ENCODE peak calls at places on chromosomes 4 and X, in six cellular contexts. W is heart left ventricle; E is upper lobe of right lung; A is GM12865; V is CD8-positive, alpha-beta memory T cell; B is neural progenitor cell. I is an unnamed sample.

GRCh38 chrX:74242050-74242449 is 61.9 kb upstream of the ZCCHC13 start:
- DNase-seq in V (no peak), B (no peak), E (no peak), A (no peak), W (no peak), I (no peak)

GRCh38 chr4:16659120-16659519 is 239.3 kb downstream of the LDB2 start:
- DNase-seq in W (peak), B (no peak), E (no peak), V (no peak), A (no peak), I (no peak)

GRCh38 chr4:78481180-78481579 is 70.4 kb upstream of the ANXA3 start:
- DNase-seq in A (no peak), E (no peak), B (no peak), V (no peak), W (no peak), I (no peak)

GRCh38 chrX:42149786-42150185 is 226.4 kb upstream of the CASK start:
- DNase-seq in B (no peak), A (no peak), W (no peak), E (no peak), V (no peak), I (no peak)

GRCh38 chr4:182307746-182308145 is 64.5 kb downstream of the TENM3 start:
- DNase-seq in V (no peak), W (no peak), A (no peak), B (no peak), E (no peak), I (no peak)

GRCh38 chrX:10574663-10575062 is 45.7 kb downstream of the MID1 start:
- DNase-seq in W (no peak), B (no peak), A (no peak), V (no peak), E (no peak), I (no peak)

GRCh38 chrX:38975368-38975767 is 174.1 kb downstream of the MID1IP1 start:
- DNase-seq in B (no peak), V (no peak), A (no peak), E (no peak), W (no peak), I (no peak)

GRCh38 chrX:41435708-41436107 is 11.4 kb upstream of the NYX start:
- DNase-seq in E (no peak), V (no peak), A (no peak), B (no peak), W (no peak), I (peak)

GRCh38 chr4:151962138-151962845 is 201.5 kb upstream of the GATB start:
- DNase-seq in W (no peak), V (no peak), A (no peak), E (no peak), B (no peak), I (no peak)

GRCh38 chr4:182927505-182927904 is 10.3 kb upstream of the DCTD start:
- DNase-seq in W (no peak), E (no peak), A (no peak), B (no peak), V (no peak), I (no peak)

GRCh38 chr4:113943863-113944262 is 35.6 kb downstream of the ARSJ start:
- DNase-seq in E (no peak), B (no peak), V (no peak), W (no peak), A (no peak), I (no peak)

GRCh38 chr4:158161561-158162354 is 11.1 kb downstream of the GASK1B start:
- DNase-seq in A (no peak), W (peak), B (peak), V (no peak), E (no peak), I (peak)

GRCh38 chr4:158166701-158167100 is 6.1 kb downstream of the GASK1B start:
- DNase-seq in W (no peak), A (no peak), V (no peak), E (no peak), B (no peak), I (no peak)

GRCh38 chr4:158164849-158165248 is 8.0 kb downstream of the GASK1B start:
- DNase-seq in W (no peak), A (no peak), V (no peak), E (no peak), B (no peak), I (no peak)

GRCh38 chr4:158162637-158163036 is 10.2 kb downstream of the GASK1B start:
- DNase-seq in B (no peak), V (no peak), W (no peak), E (no peak), A (no peak), I (no peak)

GRCh38 chr4:158163941-158164665 is 8.7 kb downstream of the GASK1B start:
- DNase-seq in A (no peak), E (no peak), B (no peak), V (no peak), W (no peak), I (no peak)
- H3K4me3 ChIP-seq in A (no peak), E (no peak), B (no peak), V (no peak), W (no peak), I (no peak)

DNA sequence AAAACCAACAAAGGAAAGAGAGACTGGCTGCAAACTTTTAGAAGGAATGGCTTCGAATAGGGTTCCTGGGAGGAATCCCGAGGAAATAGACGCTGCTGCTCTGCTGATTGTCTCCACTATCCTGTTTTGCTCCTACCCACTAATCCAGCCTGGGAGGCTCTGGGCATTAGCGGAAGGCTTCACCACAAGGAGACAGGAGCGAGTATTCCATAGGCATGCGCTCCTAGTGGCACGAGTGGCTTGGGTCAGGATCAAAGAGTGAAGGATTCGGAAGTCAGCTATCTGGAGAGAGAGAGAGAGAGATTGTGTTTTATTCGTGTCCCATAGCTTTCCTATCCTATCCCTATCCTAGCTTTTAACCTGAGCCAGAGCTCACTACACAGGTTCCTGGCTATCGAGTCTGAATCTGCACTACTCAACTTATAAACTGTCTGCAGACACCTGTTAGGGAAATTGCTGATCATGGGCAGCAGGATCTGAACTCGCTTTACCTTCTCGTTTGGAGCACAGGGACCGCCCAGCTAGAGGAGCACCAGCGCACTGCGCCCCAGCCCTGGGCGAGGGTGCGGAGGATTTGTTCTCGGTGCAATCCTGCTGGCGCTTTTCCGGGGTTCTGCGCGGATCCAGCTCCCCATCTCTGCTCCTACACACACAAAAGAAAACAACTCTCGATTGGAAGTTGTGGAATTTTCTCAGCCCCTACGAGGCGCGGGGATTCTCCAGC is 740 bp upstream of the NPY2R start:
- DNase-seq in V (no peak), W (no peak), A (no peak), E (no peak), B (peak), I (no peak)
- H3K4me3 ChIP-seq in V (no peak), W (no peak), A (no peak), E (no peak), B (peak), I (no peak)

DNA sequence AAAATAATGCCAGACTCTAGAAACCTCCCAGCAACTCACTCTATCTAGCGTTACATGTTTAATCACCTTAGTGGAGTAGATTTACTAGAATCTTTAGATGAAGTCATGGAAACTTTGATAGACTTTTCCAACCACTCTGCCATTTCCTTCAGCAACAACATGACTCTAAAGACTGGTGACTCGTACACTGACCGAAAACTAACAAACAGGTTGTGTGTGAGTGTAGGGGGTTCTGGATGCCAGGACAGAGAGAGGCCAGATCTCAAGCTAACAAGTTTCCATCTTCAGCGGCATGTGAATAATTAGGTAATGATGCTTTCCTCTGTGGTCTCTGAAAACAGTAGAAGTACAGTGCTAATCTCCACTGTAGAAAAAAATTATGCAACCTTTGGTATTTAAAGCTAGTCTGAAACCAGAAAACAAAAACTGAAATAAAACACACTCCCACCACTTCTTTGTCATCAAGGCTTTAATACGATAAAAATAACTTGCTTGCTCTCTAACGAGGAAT is 286.4 kb downstream of the PRDM5 start:
- DNase-seq in V (no peak), B (no peak), W (no peak), E (no peak), A (no peak), I (no peak)
- H3K4me3 ChIP-seq in V (no peak), B (no peak), W (no peak), E (no peak), A (no peak), I (no peak)

GRCh38 chrX:17377795-17378194 is 2.8 kb downstream of the NHS start:
- DNase-seq in W (no peak), V (no peak), B (peak), E (no peak), A (no peak), I (no peak)
- H3K4me3 ChIP-seq in W (no peak), V (no peak), B (peak), E (peak), A (no peak), I (no peak)

DNA sequence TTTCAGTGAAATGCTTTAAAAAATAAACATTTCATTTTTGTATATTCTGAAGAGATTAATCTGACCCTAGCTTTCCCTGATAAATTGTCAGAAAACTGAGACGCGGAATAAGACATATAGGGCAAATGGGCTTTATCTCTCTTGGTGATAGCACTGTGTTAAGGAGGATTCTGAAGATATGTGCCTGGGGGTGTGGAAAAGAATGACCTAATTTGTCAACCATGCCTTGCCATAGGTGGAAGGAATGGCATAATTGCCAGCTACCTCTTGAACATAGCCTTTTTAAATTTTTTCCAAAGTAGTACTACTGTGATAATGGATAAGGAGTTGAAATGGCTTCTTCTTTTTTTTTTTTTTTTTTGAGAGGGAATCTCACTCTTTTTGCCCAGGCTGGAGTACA is 11.7 kb downstream of the JADE1 start:
- DNase-seq in W (no peak), V (no peak), B (no peak), A (no peak), E (no peak), I (no peak)
- H3K4me3 ChIP-seq in W (no peak), V (no peak), B (no peak), A (no peak), E (no peak), I (no peak)

GRCh38 chr4:139208404-139208945 is 31.5 kb upstream of the ELF2 start:
- DNase-seq in B (no peak), W (peak), A (peak), E (no peak), V (no peak), I (peak)
- H3K4me3 ChIP-seq in B (no peak), W (no peak), A (no peak), E (no peak), V (no peak), I (no peak)

GRCh38 chr4:137125011-137125410 is 407.3 kb downstream of the PCDH18 start:
- DNase-seq in A (no peak), V (no peak), E (no peak), W (peak), B (no peak), I (no peak)

GRCh38 chr4:137122876-137123275 is 409.4 kb downstream of the PCDH18 start:
- DNase-seq in A (no peak), B (no peak), W (no peak), E (no peak), V (no peak), I (no peak)

GRCh38 chr4:137129471-137130244 is 402.6 kb downstream of the PCDH18 start:
- DNase-seq in B (no peak), A (no peak), V (no peak), E (no peak), W (no peak), I (no peak)

DNA sequence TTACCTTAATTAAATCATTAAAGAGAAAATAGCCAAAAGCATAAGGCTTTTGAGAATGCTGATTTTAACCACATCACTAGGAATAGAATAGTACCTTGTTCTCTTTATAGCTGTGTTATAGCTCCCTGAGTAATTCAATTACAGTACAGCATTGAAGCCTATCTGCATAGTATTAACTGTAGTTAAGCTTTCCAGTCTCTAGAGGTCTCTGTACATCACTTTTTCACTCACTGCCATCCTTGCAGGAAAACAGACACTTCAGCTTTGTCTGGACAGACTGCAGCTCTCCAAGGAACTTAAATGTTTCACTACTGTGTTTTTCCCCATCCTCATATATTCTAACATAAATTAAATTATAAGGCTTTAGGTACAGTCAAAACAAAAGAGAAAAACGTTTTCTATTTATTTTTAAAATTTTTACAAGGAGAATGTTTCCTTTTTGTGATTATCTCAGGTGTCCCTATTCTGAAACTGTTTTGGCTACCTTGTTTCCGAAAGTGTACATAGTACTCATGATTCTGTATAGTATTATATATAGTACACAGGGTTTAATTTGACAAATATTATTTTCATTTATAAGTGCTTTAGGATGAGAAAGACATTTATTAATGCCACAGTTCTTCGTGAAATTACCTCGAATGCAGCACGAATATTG is 407.9 kb downstream of the PCDH18 start:
- DNase-seq in W (no peak), B (peak), A (peak), E (no peak), V (no peak), I (peak)
- H3K4me3 ChIP-seq in W (no peak), B (no peak), A (no peak), E (peak), V (no peak), I (no peak)